ENCODE peak calls at places on chromosomes 6 and 20, in ten cellular contexts. One of them, this sample, is unnamed.

GRCh38 chr6:89525786-89526562 is 93.0 kb downstream of the ANKRD6 start:
- DNase-seq in NCI-H1092 treated with DMSO at 0.1 percent for 48 hours: no peak
- DNase-seq in stimulated activated CD4-positive, alpha-beta T cell treated with anti-CD3 and anti-CD28 coated beads, TNF-alpha, amount 100 ng/mL, for 4 hours: no peak
- DNase-seq in neural progenitor cell: no peak
- DNase-seq in type B pancreatic cell: no peak
- DNase-seq in DMS153: no peak
- DNase-seq in tibial nerve: no peak
- DNase-seq in hepatocyte: no peak
- DNase-seq in anterior cingulate cortex: no peak
- DNase-seq in CD4-positive, alpha-beta T cell: no peak
- DNase-seq in this sample: no peak

GRCh38 chr6:14068133-14068532 is 49.4 kb upstream of the CD83 start:
- DNase-seq in NCI-H1092 treated with DMSO at 0.1 percent for 48 hours: no peak
- DNase-seq in stimulated activated CD4-positive, alpha-beta T cell treated with anti-CD3 and anti-CD28 coated beads, TNF-alpha, amount 100 ng/mL, for 4 hours: no peak
- DNase-seq in neural progenitor cell: no peak
- DNase-seq in type B pancreatic cell: no peak
- DNase-seq in DMS153: no peak
- DNase-seq in tibial nerve: no peak
- DNase-seq in hepatocyte: no peak
- DNase-seq in anterior cingulate cortex: no peak
- DNase-seq in CD4-positive, alpha-beta T cell: no peak
- DNase-seq in this sample: no peak

GRCh38 chr6:24205020-24205492 is 79.0 kb downstream of the NRSN1 start:
- DNase-seq in NCI-H1092 treated with DMSO at 0.1 percent for 48 hours: peak; percentile 61
- DNase-seq in stimulated activated CD4-positive, alpha-beta T cell treated with anti-CD3 and anti-CD28 coated beads, TNF-alpha, amount 100 ng/mL, for 4 hours: no peak
- DNase-seq in neural progenitor cell: peak; percentile 61
- DNase-seq in type B pancreatic cell: no peak
- DNase-seq in DMS153: peak; percentile 20
- DNase-seq in tibial nerve: peak; percentile 30
- DNase-seq in hepatocyte: peak; percentile 54
- DNase-seq in anterior cingulate cortex: peak; percentile 1
- DNase-seq in CD4-positive, alpha-beta T cell: no peak
- DNase-seq in this sample: peak; percentile 75

GRCh38 chr6:97591955-97592354 is 308.9 kb upstream of the MMS22L start:
- DNase-seq in NCI-H1092 treated with DMSO at 0.1 percent for 48 hours: no peak
- DNase-seq in stimulated activated CD4-positive, alpha-beta T cell treated with anti-CD3 and anti-CD28 coated beads, TNF-alpha, amount 100 ng/mL, for 4 hours: no peak
- DNase-seq in neural progenitor cell: peak; percentile 4
- DNase-seq in type B pancreatic cell: no peak
- DNase-seq in DMS153: no peak
- DNase-seq in tibial nerve: no peak
- DNase-seq in hepatocyte: no peak
- DNase-seq in anterior cingulate cortex: no peak
- DNase-seq in CD4-positive, alpha-beta T cell: no peak
- DNase-seq in this sample: no peak

GRCh38 chr20:53513489-53514298 is 79.9 kb downstream of the ZNF217 start:
- DNase-seq in NCI-H1092 treated with DMSO at 0.1 percent for 48 hours: no peak
- DNase-seq in stimulated activated CD4-positive, alpha-beta T cell treated with anti-CD3 and anti-CD28 coated beads, TNF-alpha, amount 100 ng/mL, for 4 hours: no peak
- DNase-seq in neural progenitor cell: peak; percentile 3
- DNase-seq in type B pancreatic cell: no peak
- DNase-seq in DMS153: peak; percentile 54
- DNase-seq in tibial nerve: no peak
- DNase-seq in hepatocyte: peak; percentile 81
- DNase-seq in anterior cingulate cortex: no peak
- DNase-seq in CD4-positive, alpha-beta T cell: no peak
- DNase-seq in this sample: no peak

GRCh38 chr6:125102901-125103300 is 50.7 kb upstream of the TPD52L1 start:
- DNase-seq in NCI-H1092 treated with DMSO at 0.1 percent for 48 hours: no peak
- DNase-seq in stimulated activated CD4-positive, alpha-beta T cell treated with anti-CD3 and anti-CD28 coated beads, TNF-alpha, amount 100 ng/mL, for 4 hours: no peak
- DNase-seq in neural progenitor cell: no peak
- DNase-seq in type B pancreatic cell: no peak
- DNase-seq in DMS153: no peak
- DNase-seq in tibial nerve: no peak
- DNase-seq in hepatocyte: no peak
- DNase-seq in anterior cingulate cortex: no peak
- DNase-seq in CD4-positive, alpha-beta T cell: no peak
- DNase-seq in this sample: no peak

GRCh38 chr6:11217360-11218076 is 14.9 kb downstream of the NEDD9 start:
- DNase-seq in NCI-H1092 treated with DMSO at 0.1 percent for 48 hours: no peak
- DNase-seq in stimulated activated CD4-positive, alpha-beta T cell treated with anti-CD3 and anti-CD28 coated beads, TNF-alpha, amount 100 ng/mL, for 4 hours: no peak
- DNase-seq in neural progenitor cell: no peak
- DNase-seq in type B pancreatic cell: no peak
- DNase-seq in DMS153: no peak
- DNase-seq in tibial nerve: no peak
- DNase-seq in hepatocyte: peak; percentile 44
- DNase-seq in anterior cingulate cortex: no peak
- DNase-seq in CD4-positive, alpha-beta T cell: no peak
- DNase-seq in this sample: no peak

GRCh38 chr20:49615401-49616153 is 47.6 kb upstream of the PTGIS start:
- DNase-seq in NCI-H1092 treated with DMSO at 0.1 percent for 48 hours: no peak
- DNase-seq in stimulated activated CD4-positive, alpha-beta T cell treated with anti-CD3 and anti-CD28 coated beads, TNF-alpha, amount 100 ng/mL, for 4 hours: no peak
- DNase-seq in neural progenitor cell: no peak
- DNase-seq in type B pancreatic cell: no peak
- DNase-seq in DMS153: no peak
- DNase-seq in tibial nerve: no peak
- DNase-seq in hepatocyte: no peak
- DNase-seq in anterior cingulate cortex: peak; percentile 39
- DNase-seq in CD4-positive, alpha-beta T cell: no peak
- DNase-seq in this sample: no peak

GRCh38 chr20:48471734-48472408 is 355.9 kb downstream of the PREX1 start:
- DNase-seq in NCI-H1092 treated with DMSO at 0.1 percent for 48 hours: no peak
- DNase-seq in stimulated activated CD4-positive, alpha-beta T cell treated with anti-CD3 and anti-CD28 coated beads, TNF-alpha, amount 100 ng/mL, for 4 hours: no peak
- DNase-seq in neural progenitor cell: no peak
- DNase-seq in type B pancreatic cell: no peak
- DNase-seq in DMS153: no peak
- DNase-seq in tibial nerve: no peak
- DNase-seq in hepatocyte: no peak
- DNase-seq in anterior cingulate cortex: no peak
- DNase-seq in CD4-positive, alpha-beta T cell: no peak
- DNase-seq in this sample: no peak

GRCh38 chr6:161745594-161745993 is 471.7 kb upstream of the AGPAT4 start:
- DNase-seq in NCI-H1092 treated with DMSO at 0.1 percent for 48 hours: no peak
- DNase-seq in stimulated activated CD4-positive, alpha-beta T cell treated with anti-CD3 and anti-CD28 coated beads, TNF-alpha, amount 100 ng/mL, for 4 hours: no peak
- DNase-seq in neural progenitor cell: peak; percentile 15
- DNase-seq in type B pancreatic cell: no peak
- DNase-seq in DMS153: no peak
- DNase-seq in tibial nerve: no peak
- DNase-seq in hepatocyte: no peak
- DNase-seq in anterior cingulate cortex: no peak
- DNase-seq in CD4-positive, alpha-beta T cell: no peak
- DNase-seq in this sample: peak; percentile 34

GRCh38 chr6:20238688-20239587 is 26.7 kb upstream of the MBOAT1 start:
- DNase-seq in NCI-H1092 treated with DMSO at 0.1 percent for 48 hours: no peak
- DNase-seq in stimulated activated CD4-positive, alpha-beta T cell treated with anti-CD3 and anti-CD28 coated beads, TNF-alpha, amount 100 ng/mL, for 4 hours: no peak
- DNase-seq in neural progenitor cell: no peak
- DNase-seq in type B pancreatic cell: no peak
- DNase-seq in DMS153: no peak
- DNase-seq in tibial nerve: no peak
- DNase-seq in hepatocyte: no peak
- DNase-seq in anterior cingulate cortex: no peak
- DNase-seq in CD4-positive, alpha-beta T cell: no peak
- DNase-seq in this sample: peak; percentile 6

GRCh38 chr6:32387946-32388345 is 16.2 kb upstream of the TSBP1 start:
- DNase-seq in NCI-H1092 treated with DMSO at 0.1 percent for 48 hours: no peak
- DNase-seq in stimulated activated CD4-positive, alpha-beta T cell treated with anti-CD3 and anti-CD28 coated beads, TNF-alpha, amount 100 ng/mL, for 4 hours: no peak
- DNase-seq in neural progenitor cell: no peak
- DNase-seq in type B pancreatic cell: no peak
- DNase-seq in DMS153: no peak
- DNase-seq in tibial nerve: no peak
- DNase-seq in hepatocyte: peak; percentile 44
- DNase-seq in anterior cingulate cortex: no peak
- DNase-seq in CD4-positive, alpha-beta T cell: no peak
- DNase-seq in this sample: no peak

GRCh38 chr6:13641315-13641714 is 26.2 kb downstream of the NOL7 start:
- DNase-seq in NCI-H1092 treated with DMSO at 0.1 percent for 48 hours: no peak
- DNase-seq in stimulated activated CD4-positive, alpha-beta T cell treated with anti-CD3 and anti-CD28 coated beads, TNF-alpha, amount 100 ng/mL, for 4 hours: no peak
- DNase-seq in neural progenitor cell: no peak
- DNase-seq in type B pancreatic cell: no peak
- DNase-seq in DMS153: no peak
- DNase-seq in tibial nerve: no peak
- DNase-seq in hepatocyte: no peak
- DNase-seq in anterior cingulate cortex: no peak
- DNase-seq in CD4-positive, alpha-beta T cell: no peak
- DNase-seq in this sample: no peak

GRCh38 chr6:149852180-149852579 is 12.0 kb downstream of the LRP11 start:
- DNase-seq in NCI-H1092 treated with DMSO at 0.1 percent for 48 hours: peak; percentile 5
- DNase-seq in stimulated activated CD4-positive, alpha-beta T cell treated with anti-CD3 and anti-CD28 coated beads, TNF-alpha, amount 100 ng/mL, for 4 hours: no peak
- DNase-seq in neural progenitor cell: no peak
- DNase-seq in type B pancreatic cell: no peak
- DNase-seq in DMS153: peak; percentile 93
- DNase-seq in tibial nerve: no peak
- DNase-seq in hepatocyte: no peak
- DNase-seq in anterior cingulate cortex: no peak
- DNase-seq in CD4-positive, alpha-beta T cell: no peak
- DNase-seq in this sample: no peak

GRCh38 chr6:79436232-79436631 is 101.0 kb downstream of the LCA5 start:
- DNase-seq in NCI-H1092 treated with DMSO at 0.1 percent for 48 hours: no peak
- DNase-seq in stimulated activated CD4-positive, alpha-beta T cell treated with anti-CD3 and anti-CD28 coated beads, TNF-alpha, amount 100 ng/mL, for 4 hours: no peak
- DNase-seq in neural progenitor cell: no peak
- DNase-seq in type B pancreatic cell: no peak
- DNase-seq in DMS153: no peak
- DNase-seq in tibial nerve: no peak
- DNase-seq in hepatocyte: no peak
- DNase-seq in anterior cingulate cortex: no peak
- DNase-seq in CD4-positive, alpha-beta T cell: no peak
- DNase-seq in this sample: no peak

GRCh38 chr6:87664943-87665342 is 37.1 kb downstream of the AKIRIN2 start:
- DNase-seq in NCI-H1092 treated with DMSO at 0.1 percent for 48 hours: no peak
- DNase-seq in stimulated activated CD4-positive, alpha-beta T cell treated with anti-CD3 and anti-CD28 coated beads, TNF-alpha, amount 100 ng/mL, for 4 hours: no peak
- DNase-seq in neural progenitor cell: no peak
- DNase-seq in type B pancreatic cell: no peak
- DNase-seq in DMS153: no peak
- DNase-seq in tibial nerve: no peak
- DNase-seq in hepatocyte: no peak
- DNase-seq in anterior cingulate cortex: no peak
- DNase-seq in CD4-positive, alpha-beta T cell: no peak
- DNase-seq in this sample: no peak

GRCh38 chr6:9516207-9516606 is 898.7 kb downstream of the TFAP2A start:
- DNase-seq in NCI-H1092 treated with DMSO at 0.1 percent for 48 hours: no peak
- DNase-seq in stimulated activated CD4-positive, alpha-beta T cell treated with anti-CD3 and anti-CD28 coated beads, TNF-alpha, amount 100 ng/mL, for 4 hours: no peak
- DNase-seq in neural progenitor cell: peak; percentile 53
- DNase-seq in type B pancreatic cell: no peak
- DNase-seq in DMS153: no peak
- DNase-seq in tibial nerve: no peak
- DNase-seq in hepatocyte: peak; percentile 64
- DNase-seq in anterior cingulate cortex: no peak
- DNase-seq in CD4-positive, alpha-beta T cell: no peak
- DNase-seq in this sample: no peak

GRCh38 chr6:67854098-67854497 is 781.0 kb upstream of the ADGRB3 start:
- DNase-seq in NCI-H1092 treated with DMSO at 0.1 percent for 48 hours: no peak
- DNase-seq in stimulated activated CD4-positive, alpha-beta T cell treated with anti-CD3 and anti-CD28 coated beads, TNF-alpha, amount 100 ng/mL, for 4 hours: no peak
- DNase-seq in neural progenitor cell: no peak
- DNase-seq in type B pancreatic cell: no peak
- DNase-seq in DMS153: no peak
- DNase-seq in tibial nerve: no peak
- DNase-seq in hepatocyte: no peak
- DNase-seq in anterior cingulate cortex: no peak
- DNase-seq in CD4-positive, alpha-beta T cell: no peak
- DNase-seq in this sample: no peak

GRCh38 chr6:10510592-10511367 is 10.4 kb upstream of the GCNT2 start:
- DNase-seq in NCI-H1092 treated with DMSO at 0.1 percent for 48 hours: peak; percentile 17
- DNase-seq in stimulated activated CD4-positive, alpha-beta T cell treated with anti-CD3 and anti-CD28 coated beads, TNF-alpha, amount 100 ng/mL, for 4 hours: peak; percentile 17
- DNase-seq in neural progenitor cell: peak; percentile 86
- DNase-seq in type B pancreatic cell: no peak
- DNase-seq in DMS153: no peak
- DNase-seq in tibial nerve: no peak
- DNase-seq in hepatocyte: peak; percentile 80
- DNase-seq in anterior cingulate cortex: peak; percentile 38
- DNase-seq in CD4-positive, alpha-beta T cell: peak; percentile 34
- DNase-seq in this sample: peak; percentile 80

GRCh38 chr6:17200395-17200794 is 80.8 kb upstream of the RBM24 start:
- DNase-seq in NCI-H1092 treated with DMSO at 0.1 percent for 48 hours: no peak
- DNase-seq in stimulated activated CD4-positive, alpha-beta T cell treated with anti-CD3 and anti-CD28 coated beads, TNF-alpha, amount 100 ng/mL, for 4 hours: no peak
- DNase-seq in neural progenitor cell: peak; percentile 58
- DNase-seq in type B pancreatic cell: no peak
- DNase-seq in DMS153: no peak
- DNase-seq in tibial nerve: no peak
- DNase-seq in hepatocyte: peak; percentile 35
- DNase-seq in anterior cingulate cortex: no peak
- DNase-seq in CD4-positive, alpha-beta T cell: no peak
- DNase-seq in this sample: no peak

GRCh38 chr6:158014505-158015187 is 33.0 kb downstream of the SYNJ2 start:
- DNase-seq in NCI-H1092 treated with DMSO at 0.1 percent for 48 hours: no peak
- DNase-seq in stimulated activated CD4-positive, alpha-beta T cell treated with anti-CD3 and anti-CD28 coated beads, TNF-alpha, amount 100 ng/mL, for 4 hours: no peak
- DNase-seq in neural progenitor cell: no peak
- DNase-seq in type B pancreatic cell: no peak
- DNase-seq in DMS153: no peak
- DNase-seq in tibial nerve: no peak
- DNase-seq in hepatocyte: no peak
- DNase-seq in anterior cingulate cortex: no peak
- DNase-seq in CD4-positive, alpha-beta T cell: no peak
- DNase-seq in this sample: no peak

GRCh38 chr6:150169609-150170008 is 26.8 kb downstream of the PPP1R14C start:
- DNase-seq in NCI-H1092 treated with DMSO at 0.1 percent for 48 hours: no peak
- DNase-seq in stimulated activated CD4-positive, alpha-beta T cell treated with anti-CD3 and anti-CD28 coated beads, TNF-alpha, amount 100 ng/mL, for 4 hours: no peak
- DNase-seq in neural progenitor cell: no peak
- DNase-seq in type B pancreatic cell: no peak
- DNase-seq in DMS153: no peak
- DNase-seq in tibial nerve: no peak
- DNase-seq in hepatocyte: no peak
- DNase-seq in anterior cingulate cortex: no peak
- DNase-seq in CD4-positive, alpha-beta T cell: no peak
- DNase-seq in this sample: no peak

GRCh38 chr6:166271376-166271765 is 36.8 kb downstream of the PRR18 start:
- DNase-seq in NCI-H1092 treated with DMSO at 0.1 percent for 48 hours: no peak
- DNase-seq in stimulated activated CD4-positive, alpha-beta T cell treated with anti-CD3 and anti-CD28 coated beads, TNF-alpha, amount 100 ng/mL, for 4 hours: no peak
- DNase-seq in neural progenitor cell: no peak
- DNase-seq in type B pancreatic cell: no peak
- DNase-seq in DMS153: no peak
- DNase-seq in tibial nerve: no peak
- DNase-seq in hepatocyte: no peak
- DNase-seq in anterior cingulate cortex: no peak
- DNase-seq in CD4-positive, alpha-beta T cell: no peak
- DNase-seq in this sample: no peak

GRCh38 chr6:51644426-51644825 is 443.0 kb downstream of the PKHD1 start:
- DNase-seq in NCI-H1092 treated with DMSO at 0.1 percent for 48 hours: no peak
- DNase-seq in stimulated activated CD4-positive, alpha-beta T cell treated with anti-CD3 and anti-CD28 coated beads, TNF-alpha, amount 100 ng/mL, for 4 hours: no peak
- DNase-seq in neural progenitor cell: no peak
- DNase-seq in type B pancreatic cell: no peak
- DNase-seq in DMS153: no peak
- DNase-seq in tibial nerve: no peak
- DNase-seq in hepatocyte: no peak
- DNase-seq in anterior cingulate cortex: no peak
- DNase-seq in CD4-positive, alpha-beta T cell: no peak
- DNase-seq in this sample: no peak

GRCh38 chr20:44209691-44210421 is 715 bp downstream of the OSER1 start:
- DNase-seq in NCI-H1092 treated with DMSO at 0.1 percent for 48 hours: no peak
- DNase-seq in stimulated activated CD4-positive, alpha-beta T cell treated with anti-CD3 and anti-CD28 coated beads, TNF-alpha, amount 100 ng/mL, for 4 hours: no peak
- DNase-seq in neural progenitor cell: peak; percentile 71
- DNase-seq in type B pancreatic cell: no peak
- DNase-seq in DMS153: no peak
- DNase-seq in tibial nerve: no peak
- DNase-seq in hepatocyte: peak; percentile 62
- DNase-seq in anterior cingulate cortex: no peak
- DNase-seq in CD4-positive, alpha-beta T cell: no peak
- DNase-seq in this sample: no peak

GRCh38 chr20:62359491-62360121 is 7.5 kb downstream of the LAMA5 start:
- DNase-seq in NCI-H1092 treated with DMSO at 0.1 percent for 48 hours: no peak
- DNase-seq in stimulated activated CD4-positive, alpha-beta T cell treated with anti-CD3 and anti-CD28 coated beads, TNF-alpha, amount 100 ng/mL, for 4 hours: no peak
- DNase-seq in neural progenitor cell: no peak
- DNase-seq in type B pancreatic cell: no peak
- DNase-seq in DMS153: no peak
- DNase-seq in tibial nerve: no peak
- DNase-seq in hepatocyte: peak; percentile 19
- DNase-seq in anterior cingulate cortex: no peak
- DNase-seq in CD4-positive, alpha-beta T cell: no peak
- DNase-seq in this sample: peak; percentile 12

GRCh38 chr6:148509789-148510581 is 167.3 kb downstream of the SASH1 start:
- DNase-seq in NCI-H1092 treated with DMSO at 0.1 percent for 48 hours: peak; percentile 12
- DNase-seq in stimulated activated CD4-positive, alpha-beta T cell treated with anti-CD3 and anti-CD28 coated beads, TNF-alpha, amount 100 ng/mL, for 4 hours: no peak
- DNase-seq in neural progenitor cell: no peak
- DNase-seq in type B pancreatic cell: no peak
- DNase-seq in DMS153: no peak
- DNase-seq in tibial nerve: peak; percentile 78
- DNase-seq in hepatocyte: peak; percentile 56
- DNase-seq in anterior cingulate cortex: no peak
- DNase-seq in CD4-positive, alpha-beta T cell: no peak
- DNase-seq in this sample: peak; percentile 43

GRCh38 chr6:37089783-37090182 is 80.2 kb upstream of the PIM1 start:
- DNase-seq in NCI-H1092 treated with DMSO at 0.1 percent for 48 hours: no peak
- DNase-seq in stimulated activated CD4-positive, alpha-beta T cell treated with anti-CD3 and anti-CD28 coated beads, TNF-alpha, amount 100 ng/mL, for 4 hours: no peak
- DNase-seq in neural progenitor cell: no peak
- DNase-seq in type B pancreatic cell: no peak
- DNase-seq in DMS153: no peak
- DNase-seq in tibial nerve: no peak
- DNase-seq in hepatocyte: no peak
- DNase-seq in anterior cingulate cortex: no peak
- DNase-seq in CD4-positive, alpha-beta T cell: no peak
- DNase-seq in this sample: no peak

This sample was measured in retina.